ENCODE peak calls at places on chromosome 4, in ten cellular contexts. One of them, this sample, is unnamed.

GRCh38 chr4:55503164-55503563 is 43.5 kb downstream of the CLOCK start:
- DNase-seq in breast epithelium: no peak
- DNase-seq in colonic mucosa: no peak
- DNase-seq in neural progenitor cell: no peak
- DNase-seq in stomach: no peak
- DNase-seq in astrocyte of the spinal cord: peak
- DNase-seq in HL-60: no peak
- DNase-seq in spleen: no peak
- DNase-seq in fibroblast of lung: peak
- DNase-seq in OCI-LY7: no peak
- DNase-seq in this sample: no peak

GRCh38 chr4:82201303-82201702 is 172.5 kb downstream of the HNRNPD start:
- DNase-seq in stomach: peak
- DNase-seq in fibroblast of lung: peak
- DNase-seq in neural progenitor cell: no peak
- DNase-seq in breast epithelium: no peak
- DNase-seq in OCI-LY7: no peak
- DNase-seq in colonic mucosa: no peak
- DNase-seq in spleen: no peak
- DNase-seq in HL-60: no peak
- DNase-seq in astrocyte of the spinal cord: peak
- DNase-seq in this sample: no peak

GRCh38 chr4:2333356-2333841 is 71.5 kb upstream of the MXD4 start:
- DNase-seq in HL-60: peak
- DNase-seq in fibroblast of lung: peak
- DNase-seq in OCI-LY7: no peak
- DNase-seq in neural progenitor cell: no peak
- DNase-seq in breast epithelium: no peak
- DNase-seq in astrocyte of the spinal cord: no peak
- DNase-seq in spleen: peak
- DNase-seq in stomach: peak
- DNase-seq in colonic mucosa: peak
- DNase-seq in this sample: no peak

GRCh38 chr4:3010998-3011397 is 47.6 kb downstream of the GRK4 start:
- DNase-seq in neural progenitor cell: no peak
- DNase-seq in spleen: no peak
- DNase-seq in HL-60: no peak
- DNase-seq in astrocyte of the spinal cord: peak
- DNase-seq in OCI-LY7: no peak
- DNase-seq in breast epithelium: no peak
- DNase-seq in stomach: no peak
- DNase-seq in colonic mucosa: no peak
- DNase-seq in fibroblast of lung: peak
- DNase-seq in this sample: no peak

GRCh38 chr4:38757945-38758344 is 24.8 kb downstream of the TLR10 start:
- DNase-seq in astrocyte of the spinal cord: no peak
- DNase-seq in fibroblast of lung: no peak
- DNase-seq in neural progenitor cell: peak
- DNase-seq in HL-60: no peak
- DNase-seq in OCI-LY7: peak
- DNase-seq in colonic mucosa: no peak
- DNase-seq in spleen: no peak
- DNase-seq in breast epithelium: no peak
- DNase-seq in stomach: peak
- DNase-seq in this sample: no peak

GRCh38 chr4:66569228-66569627 is 898.9 kb upstream of the EPHA5 start:
- DNase-seq in spleen: no peak
- DNase-seq in neural progenitor cell: no peak
- DNase-seq in fibroblast of lung: no peak
- DNase-seq in HL-60: no peak
- DNase-seq in colonic mucosa: no peak
- DNase-seq in stomach: no peak
- DNase-seq in breast epithelium: no peak
- DNase-seq in astrocyte of the spinal cord: no peak
- DNase-seq in OCI-LY7: no peak
- DNase-seq in this sample: no peak

GRCh38 chr4:128782875-128783614 is 26.5 kb upstream of the JADE1 start:
- DNase-seq in stomach: no peak
- DNase-seq in spleen: no peak
- DNase-seq in astrocyte of the spinal cord: peak
- DNase-seq in OCI-LY7: no peak
- DNase-seq in fibroblast of lung: peak
- DNase-seq in colonic mucosa: no peak
- DNase-seq in neural progenitor cell: no peak
- DNase-seq in breast epithelium: no peak
- DNase-seq in HL-60: no peak
- DNase-seq in this sample: no peak

GRCh38 chr4:186472948-186473347 is 82.4 kb downstream of the MTNR1A start:
- DNase-seq in breast epithelium: no peak
- DNase-seq in OCI-LY7: peak
- DNase-seq in stomach: no peak
- DNase-seq in spleen: no peak
- DNase-seq in neural progenitor cell: peak
- DNase-seq in HL-60: no peak
- DNase-seq in colonic mucosa: no peak
- DNase-seq in astrocyte of the spinal cord: peak
- DNase-seq in fibroblast of lung: peak
- DNase-seq in this sample: no peak

GRCh38 chr4:7892212-7893019 is 47.2 kb downstream of the AFAP1 start:
- DNase-seq in neural progenitor cell: peak
- DNase-seq in stomach: no peak
- DNase-seq in breast epithelium: no peak
- DNase-seq in spleen: no peak
- DNase-seq in OCI-LY7: no peak
- DNase-seq in fibroblast of lung: peak
- DNase-seq in astrocyte of the spinal cord: peak
- DNase-seq in colonic mucosa: no peak
- DNase-seq in HL-60: no peak
- DNase-seq in this sample: no peak

GRCh38 chr4:25258980-25259578 is 25.2 kb downstream of the PI4K2B start:
- DNase-seq in breast epithelium: no peak
- DNase-seq in stomach: no peak
- DNase-seq in HL-60: no peak
- DNase-seq in astrocyte of the spinal cord: peak
- DNase-seq in spleen: no peak
- DNase-seq in colonic mucosa: no peak
- DNase-seq in OCI-LY7: no peak
- DNase-seq in fibroblast of lung: peak
- DNase-seq in neural progenitor cell: no peak
- DNase-seq in this sample: no peak

GRCh38 chr4:145945431-145946155 is 7.0 kb upstream of the ZNF827 start:
- DNase-seq in OCI-LY7: no peak
- DNase-seq in stomach: no peak
- DNase-seq in spleen: no peak
- DNase-seq in neural progenitor cell: no peak
- DNase-seq in colonic mucosa: no peak
- DNase-seq in fibroblast of lung: no peak
- DNase-seq in breast epithelium: no peak
- DNase-seq in astrocyte of the spinal cord: no peak
- DNase-seq in HL-60: no peak
- DNase-seq in this sample: no peak

DNA sequence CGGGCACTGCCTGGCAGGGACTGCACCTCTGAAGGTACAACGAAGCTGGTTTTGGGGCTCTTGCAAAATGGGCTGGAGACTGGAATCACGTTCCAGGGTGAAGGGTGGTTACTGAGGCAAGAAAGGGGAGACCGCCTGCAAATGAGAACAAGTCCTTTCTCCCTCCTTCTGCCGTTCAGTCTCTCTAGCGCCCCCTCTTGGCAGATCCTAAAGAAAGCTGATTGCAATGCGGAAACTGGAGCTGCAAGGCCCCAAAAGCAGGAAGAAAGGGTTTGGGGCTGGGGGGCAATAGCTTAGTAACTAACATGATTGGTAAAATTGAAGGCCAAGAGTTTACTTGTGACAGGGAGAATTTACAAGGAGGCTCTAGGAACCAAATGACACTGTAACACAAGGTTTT is 222.6 kb upstream of the HAND2 start:
- DNase-seq in astrocyte of the spinal cord: no peak
- DNase-seq in breast epithelium: no peak
- DNase-seq in stomach: no peak
- DNase-seq in fibroblast of lung: no peak
- DNase-seq in OCI-LY7: peak
- DNase-seq in neural progenitor cell: peak
- DNase-seq in HL-60: peak
- DNase-seq in spleen: no peak
- DNase-seq in colonic mucosa: peak
- DNase-seq in this sample: no peak
- TF ChIP-seq CTCF in astrocyte of the spinal cord: peak
- TF ChIP-seq CTCF in breast epithelium: no peak
- TF ChIP-seq CTCF in stomach: no peak
- TF ChIP-seq CTCF in fibroblast of lung: peak
- TF ChIP-seq CTCF in OCI-LY7: peak
- TF ChIP-seq CTCF in neural progenitor cell: peak
- TF ChIP-seq CTCF in HL-60: peak
- TF ChIP-seq CTCF in spleen: peak
- TF ChIP-seq CTCF in colonic mucosa: no peak
- TF ChIP-seq CTCF in this sample: no peak

GRCh38 chr4:98506462-98507132 is 151.8 kb downstream of the TSPAN5 start:
- DNase-seq in astrocyte of the spinal cord: no peak
- DNase-seq in neural progenitor cell: peak
- DNase-seq in colonic mucosa: no peak
- DNase-seq in stomach: no peak
- DNase-seq in HL-60: no peak
- DNase-seq in fibroblast of lung: no peak
- DNase-seq in spleen: no peak
- DNase-seq in OCI-LY7: no peak
- DNase-seq in breast epithelium: no peak
- DNase-seq in this sample: no peak

GRCh38 chr4:98509641-98510170 is 148.7 kb downstream of the TSPAN5 start:
- DNase-seq in stomach: no peak
- DNase-seq in breast epithelium: no peak
- DNase-seq in spleen: no peak
- DNase-seq in fibroblast of lung: no peak
- DNase-seq in astrocyte of the spinal cord: no peak
- DNase-seq in OCI-LY7: no peak
- DNase-seq in colonic mucosa: no peak
- DNase-seq in neural progenitor cell: no peak
- DNase-seq in HL-60: no peak
- DNase-seq in this sample: no peak

GRCh38 chr4:98508825-98509539 is 149.4 kb downstream of the TSPAN5 start:
- DNase-seq in colonic mucosa: no peak
- DNase-seq in neural progenitor cell: peak
- DNase-seq in fibroblast of lung: peak
- DNase-seq in breast epithelium: no peak
- DNase-seq in OCI-LY7: no peak
- DNase-seq in spleen: no peak
- DNase-seq in stomach: no peak
- DNase-seq in astrocyte of the spinal cord: no peak
- DNase-seq in HL-60: no peak
- DNase-seq in this sample: no peak

GRCh38 chr4:98507299-98507698 is 151.1 kb downstream of the TSPAN5 start:
- DNase-seq in colonic mucosa: no peak
- DNase-seq in spleen: no peak
- DNase-seq in neural progenitor cell: no peak
- DNase-seq in astrocyte of the spinal cord: no peak
- DNase-seq in HL-60: no peak
- DNase-seq in stomach: no peak
- DNase-seq in breast epithelium: no peak
- DNase-seq in OCI-LY7: no peak
- DNase-seq in fibroblast of lung: no peak
- DNase-seq in this sample: no peak

DNA sequence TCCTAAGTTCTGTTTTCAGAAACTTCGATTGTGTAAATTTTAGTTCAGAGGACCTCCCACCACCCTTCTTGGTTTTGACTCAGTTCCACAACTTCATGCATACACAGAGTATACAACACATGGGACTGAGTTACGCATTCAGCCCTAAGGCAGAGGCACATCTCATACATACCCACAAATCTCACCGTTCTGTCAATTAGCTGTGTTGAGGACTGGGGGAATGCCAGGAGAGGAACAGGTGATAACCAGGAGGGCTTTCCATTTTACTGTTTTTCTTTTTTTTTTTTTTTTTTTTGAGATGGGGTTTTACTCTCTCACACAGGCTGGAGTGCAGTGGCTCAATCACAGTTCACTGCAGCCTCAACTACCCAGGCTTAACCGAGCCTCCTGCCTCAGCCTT is 150.2 kb downstream of the TSPAN5 start:
- DNase-seq in OCI-LY7: no peak
- DNase-seq in astrocyte of the spinal cord: no peak
- DNase-seq in HL-60: no peak
- DNase-seq in colonic mucosa: no peak
- DNase-seq in stomach: no peak
- DNase-seq in spleen: no peak
- DNase-seq in neural progenitor cell: no peak
- DNase-seq in breast epithelium: no peak
- DNase-seq in fibroblast of lung: no peak
- DNase-seq in this sample: no peak
- TF ChIP-seq CTCF in OCI-LY7: no peak
- TF ChIP-seq CTCF in astrocyte of the spinal cord: no peak
- TF ChIP-seq CTCF in HL-60: no peak
- TF ChIP-seq CTCF in colonic mucosa: no peak
- TF ChIP-seq CTCF in stomach: no peak
- TF ChIP-seq CTCF in spleen: no peak
- TF ChIP-seq CTCF in neural progenitor cell: no peak
- TF ChIP-seq CTCF in breast epithelium: no peak
- TF ChIP-seq CTCF in fibroblast of lung: no peak
- TF ChIP-seq CTCF in this sample: no peak

DNA sequence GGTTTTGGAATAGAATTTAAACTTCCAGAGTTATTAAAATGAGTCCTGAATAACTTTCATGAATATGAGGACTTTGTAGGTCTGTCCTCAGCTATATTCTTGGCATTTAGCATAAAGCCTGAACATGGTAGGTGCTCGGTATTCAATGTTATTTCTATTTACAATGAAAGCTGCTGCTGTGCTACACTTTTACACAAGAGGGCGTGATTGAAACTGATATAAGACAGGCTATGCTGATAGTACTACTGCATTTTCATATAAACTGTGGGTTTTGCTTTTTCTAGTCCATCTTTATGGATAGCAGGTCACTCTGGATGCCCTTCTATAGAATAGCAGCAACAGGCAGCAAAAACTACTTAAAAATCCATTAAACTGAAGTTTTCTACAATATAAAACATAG is 12.3 kb upstream of the GNPDA2 start:
- DNase-seq in spleen: no peak
- DNase-seq in colonic mucosa: no peak
- DNase-seq in HL-60: no peak
- DNase-seq in stomach: no peak
- DNase-seq in breast epithelium: no peak
- DNase-seq in fibroblast of lung: no peak
- DNase-seq in astrocyte of the spinal cord: peak
- DNase-seq in neural progenitor cell: no peak
- DNase-seq in OCI-LY7: peak
- DNase-seq in this sample: no peak
- TF ChIP-seq CTCF in spleen: no peak
- TF ChIP-seq CTCF in colonic mucosa: no peak
- TF ChIP-seq CTCF in HL-60: no peak
- TF ChIP-seq CTCF in stomach: peak
- TF ChIP-seq CTCF in breast epithelium: no peak
- TF ChIP-seq CTCF in fibroblast of lung: peak
- TF ChIP-seq CTCF in astrocyte of the spinal cord: peak
- TF ChIP-seq CTCF in neural progenitor cell: peak
- TF ChIP-seq CTCF in OCI-LY7: peak
- TF ChIP-seq CTCF in this sample: no peak

DNA sequence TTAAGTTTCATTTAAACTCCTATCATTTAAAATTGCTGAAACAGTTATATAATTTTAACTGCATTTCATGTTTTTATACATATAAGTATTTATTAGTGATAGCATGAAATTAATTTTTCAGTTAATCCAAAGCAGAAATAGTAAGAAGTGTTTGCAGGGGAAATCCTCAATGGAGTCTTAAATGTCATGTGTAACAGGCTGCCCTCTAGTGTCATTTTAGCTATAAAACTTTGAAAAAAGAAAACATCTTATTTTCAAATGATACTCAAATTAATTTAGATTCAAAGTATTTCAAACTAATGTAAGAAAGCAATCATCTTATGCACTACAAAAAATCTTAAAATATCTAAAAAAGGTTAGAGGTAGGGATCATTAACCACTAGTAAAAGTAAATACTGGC is 27.1 kb downstream of the TAPT1 start:
- DNase-seq in astrocyte of the spinal cord: peak
- DNase-seq in spleen: no peak
- DNase-seq in breast epithelium: no peak
- DNase-seq in HL-60: no peak
- DNase-seq in OCI-LY7: peak
- DNase-seq in neural progenitor cell: peak
- DNase-seq in colonic mucosa: no peak
- DNase-seq in fibroblast of lung: peak
- DNase-seq in stomach: no peak
- DNase-seq in this sample: no peak
- TF ChIP-seq CTCF in astrocyte of the spinal cord: peak
- TF ChIP-seq CTCF in spleen: peak
- TF ChIP-seq CTCF in breast epithelium: no peak
- TF ChIP-seq CTCF in HL-60: no peak
- TF ChIP-seq CTCF in OCI-LY7: peak
- TF ChIP-seq CTCF in neural progenitor cell: peak
- TF ChIP-seq CTCF in colonic mucosa: no peak
- TF ChIP-seq CTCF in fibroblast of lung: peak
- TF ChIP-seq CTCF in stomach: peak
- TF ChIP-seq CTCF in this sample: no peak